ENCODE peak calls at places on chromosomes 3 and 15, in ten cellular contexts. One of them, this sample, is unnamed.

GRCh38 chr15:100809587-100809986 is 70.0 kb upstream of the ALDH1A3 start:
- DNase-seq in spleen: no peak
- DNase-seq in iPS-NIHi11: no peak
- DNase-seq in A172: no peak
- DNase-seq in stimulated activated CD4-positive, alpha-beta T cell treated with anti-CD3 and anti-CD28 coated beads, Interleukin-12 subunit alpha, Interleukin-12 subunit beta, amount 100 ng/mL, for 48 hours: no peak
- DNase-seq in stromal cell of bone marrow: no peak
- DNase-seq in stimulated activated naive B cell treated with anti-CD40 and anti-IgM and Interleukin-4, amounts not matched to agents 10 μg/mL and 1 μg/mL and 100 μg/mL, for 72 hours: no peak
- DNase-seq in CD4-positive, alpha-beta memory T cell: no peak
- DNase-seq in uterus: no peak
- DNase-seq in T-helper 1 cell: no peak
- DNase-seq in this sample: no peak

GRCh38 chr15:77969055-77969454 is 108.5 kb downstream of the TBC1D2B start:
- DNase-seq in spleen: no peak
- DNase-seq in iPS-NIHi11: no peak
- DNase-seq in A172: no peak
- DNase-seq in stimulated activated CD4-positive, alpha-beta T cell treated with anti-CD3 and anti-CD28 coated beads, Interleukin-12 subunit alpha, Interleukin-12 subunit beta, amount 100 ng/mL, for 48 hours: no peak
- DNase-seq in stromal cell of bone marrow: no peak
- DNase-seq in stimulated activated naive B cell treated with anti-CD40 and anti-IgM and Interleukin-4, amounts not matched to agents 10 μg/mL and 1 μg/mL and 100 μg/mL, for 72 hours: no peak
- DNase-seq in CD4-positive, alpha-beta memory T cell: no peak
- DNase-seq in uterus: no peak
- DNase-seq in T-helper 1 cell: no peak
- DNase-seq in this sample: no peak

GRCh38 chr3:43178891-43179366 is 73.0 kb upstream of the POMGNT2 start:
- DNase-seq in spleen: no peak
- DNase-seq in iPS-NIHi11: no peak
- DNase-seq in A172: peak; percentile 65
- DNase-seq in stimulated activated CD4-positive, alpha-beta T cell treated with anti-CD3 and anti-CD28 coated beads, Interleukin-12 subunit alpha, Interleukin-12 subunit beta, amount 100 ng/mL, for 48 hours: no peak
- DNase-seq in stromal cell of bone marrow: no peak
- DNase-seq in stimulated activated naive B cell treated with anti-CD40 and anti-IgM and Interleukin-4, amounts not matched to agents 10 μg/mL and 1 μg/mL and 100 μg/mL, for 72 hours: no peak
- DNase-seq in CD4-positive, alpha-beta memory T cell: no peak
- DNase-seq in uterus: no peak
- DNase-seq in T-helper 1 cell: no peak
- DNase-seq in this sample: no peak

GRCh38 chr3:35322070-35322469 is 317.3 kb upstream of the ARPP21 start:
- DNase-seq in spleen: no peak
- DNase-seq in iPS-NIHi11: no peak
- DNase-seq in A172: peak; percentile 50
- DNase-seq in stimulated activated CD4-positive, alpha-beta T cell treated with anti-CD3 and anti-CD28 coated beads, Interleukin-12 subunit alpha, Interleukin-12 subunit beta, amount 100 ng/mL, for 48 hours: no peak
- DNase-seq in stromal cell of bone marrow: no peak
- DNase-seq in stimulated activated naive B cell treated with anti-CD40 and anti-IgM and Interleukin-4, amounts not matched to agents 10 μg/mL and 1 μg/mL and 100 μg/mL, for 72 hours: no peak
- DNase-seq in CD4-positive, alpha-beta memory T cell: no peak
- DNase-seq in uterus: no peak
- DNase-seq in T-helper 1 cell: no peak
- DNase-seq in this sample: no peak

GRCh38 chr15:61762682-61763081 is 297.6 kb downstream of the VPS13C start:
- DNase-seq in spleen: no peak
- DNase-seq in iPS-NIHi11: no peak
- DNase-seq in A172: no peak
- DNase-seq in stimulated activated CD4-positive, alpha-beta T cell treated with anti-CD3 and anti-CD28 coated beads, Interleukin-12 subunit alpha, Interleukin-12 subunit beta, amount 100 ng/mL, for 48 hours: no peak
- DNase-seq in stromal cell of bone marrow: no peak
- DNase-seq in stimulated activated naive B cell treated with anti-CD40 and anti-IgM and Interleukin-4, amounts not matched to agents 10 μg/mL and 1 μg/mL and 100 μg/mL, for 72 hours: no peak
- DNase-seq in CD4-positive, alpha-beta memory T cell: no peak
- DNase-seq in uterus: no peak
- DNase-seq in T-helper 1 cell: no peak
- DNase-seq in this sample: no peak

GRCh38 chr3:148379763-148380162 is 317.9 kb upstream of the AGTR1 start:
- DNase-seq in spleen: no peak
- DNase-seq in iPS-NIHi11: peak; percentile 49
- DNase-seq in A172: peak; percentile 61
- DNase-seq in stimulated activated CD4-positive, alpha-beta T cell treated with anti-CD3 and anti-CD28 coated beads, Interleukin-12 subunit alpha, Interleukin-12 subunit beta, amount 100 ng/mL, for 48 hours: no peak
- DNase-seq in stromal cell of bone marrow: peak; percentile 54
- DNase-seq in stimulated activated naive B cell treated with anti-CD40 and anti-IgM and Interleukin-4, amounts not matched to agents 10 μg/mL and 1 μg/mL and 100 μg/mL, for 72 hours: no peak
- DNase-seq in CD4-positive, alpha-beta memory T cell: no peak
- DNase-seq in uterus: no peak
- DNase-seq in T-helper 1 cell: no peak
- DNase-seq in this sample: peak; percentile 37

GRCh38 chr3:50204804-50205718 is at the start of gene SLC38A3:
- DNase-seq in spleen: no peak
- DNase-seq in iPS-NIHi11: peak; percentile 97
- DNase-seq in A172: no peak
- DNase-seq in stimulated activated CD4-positive, alpha-beta T cell treated with anti-CD3 and anti-CD28 coated beads, Interleukin-12 subunit alpha, Interleukin-12 subunit beta, amount 100 ng/mL, for 48 hours: no peak
- DNase-seq in stromal cell of bone marrow: no peak
- DNase-seq in stimulated activated naive B cell treated with anti-CD40 and anti-IgM and Interleukin-4, amounts not matched to agents 10 μg/mL and 1 μg/mL and 100 μg/mL, for 72 hours: no peak
- DNase-seq in CD4-positive, alpha-beta memory T cell: peak; percentile 8
- DNase-seq in uterus: no peak
- DNase-seq in T-helper 1 cell: no peak
- DNase-seq in this sample: peak; percentile 84

GRCh38 chr3:49903451-49904424 is at the start of gene MST1R:
- DNase-seq in spleen: peak; percentile 96
- DNase-seq in iPS-NIHi11: peak; percentile 97
- DNase-seq in A172: no peak
- DNase-seq in stimulated activated CD4-positive, alpha-beta T cell treated with anti-CD3 and anti-CD28 coated beads, Interleukin-12 subunit alpha, Interleukin-12 subunit beta, amount 100 ng/mL, for 48 hours: peak; percentile 81
- DNase-seq in stromal cell of bone marrow: no peak
- DNase-seq in stimulated activated naive B cell treated with anti-CD40 and anti-IgM and Interleukin-4, amounts not matched to agents 10 μg/mL and 1 μg/mL and 100 μg/mL, for 72 hours: peak; percentile 64
- DNase-seq in CD4-positive, alpha-beta memory T cell: peak; percentile 84
- DNase-seq in uterus: peak; percentile 71
- DNase-seq in T-helper 1 cell: peak; percentile 78
- DNase-seq in this sample: peak; percentile 59

GRCh38 chr3:108430540-108430939 is 79.9 kb downstream of the MYH15 start:
- DNase-seq in spleen: no peak
- DNase-seq in iPS-NIHi11: no peak
- DNase-seq in A172: no peak
- DNase-seq in stimulated activated CD4-positive, alpha-beta T cell treated with anti-CD3 and anti-CD28 coated beads, Interleukin-12 subunit alpha, Interleukin-12 subunit beta, amount 100 ng/mL, for 48 hours: no peak
- DNase-seq in stromal cell of bone marrow: no peak
- DNase-seq in stimulated activated naive B cell treated with anti-CD40 and anti-IgM and Interleukin-4, amounts not matched to agents 10 μg/mL and 1 μg/mL and 100 μg/mL, for 72 hours: no peak
- DNase-seq in CD4-positive, alpha-beta memory T cell: no peak
- DNase-seq in uterus: no peak
- DNase-seq in T-helper 1 cell: no peak
- DNase-seq in this sample: no peak

GRCh38 chr3:38011111-38011510 is 18.3 kb downstream of the PLCD1 start:
- DNase-seq in spleen: peak; percentile 72
- DNase-seq in iPS-NIHi11: no peak
- DNase-seq in A172: no peak
- DNase-seq in stimulated activated CD4-positive, alpha-beta T cell treated with anti-CD3 and anti-CD28 coated beads, Interleukin-12 subunit alpha, Interleukin-12 subunit beta, amount 100 ng/mL, for 48 hours: no peak
- DNase-seq in stromal cell of bone marrow: no peak
- DNase-seq in stimulated activated naive B cell treated with anti-CD40 and anti-IgM and Interleukin-4, amounts not matched to agents 10 μg/mL and 1 μg/mL and 100 μg/mL, for 72 hours: no peak
- DNase-seq in CD4-positive, alpha-beta memory T cell: no peak
- DNase-seq in uterus: no peak
- DNase-seq in T-helper 1 cell: no peak
- DNase-seq in this sample: no peak

GRCh38 chr3:32586361-32586760 is 15.7 kb upstream of the DYNC1LI1 start:
- DNase-seq in spleen: no peak
- DNase-seq in iPS-NIHi11: no peak
- DNase-seq in A172: no peak
- DNase-seq in stimulated activated CD4-positive, alpha-beta T cell treated with anti-CD3 and anti-CD28 coated beads, Interleukin-12 subunit alpha, Interleukin-12 subunit beta, amount 100 ng/mL, for 48 hours: no peak
- DNase-seq in stromal cell of bone marrow: no peak
- DNase-seq in stimulated activated naive B cell treated with anti-CD40 and anti-IgM and Interleukin-4, amounts not matched to agents 10 μg/mL and 1 μg/mL and 100 μg/mL, for 72 hours: no peak
- DNase-seq in CD4-positive, alpha-beta memory T cell: no peak
- DNase-seq in uterus: no peak
- DNase-seq in T-helper 1 cell: no peak
- DNase-seq in this sample: no peak

GRCh38 chr15:31136016-31136415 is 34.5 kb upstream of the TRPM1 start:
- DNase-seq in spleen: no peak
- DNase-seq in iPS-NIHi11: peak; percentile 55
- DNase-seq in A172: no peak
- DNase-seq in stimulated activated CD4-positive, alpha-beta T cell treated with anti-CD3 and anti-CD28 coated beads, Interleukin-12 subunit alpha, Interleukin-12 subunit beta, amount 100 ng/mL, for 48 hours: no peak
- DNase-seq in stromal cell of bone marrow: no peak
- DNase-seq in stimulated activated naive B cell treated with anti-CD40 and anti-IgM and Interleukin-4, amounts not matched to agents 10 μg/mL and 1 μg/mL and 100 μg/mL, for 72 hours: no peak
- DNase-seq in CD4-positive, alpha-beta memory T cell: no peak
- DNase-seq in uterus: no peak
- DNase-seq in T-helper 1 cell: no peak
- DNase-seq in this sample: peak; percentile 65

GRCh38 chr3:153210116-153210515 is 48.1 kb downstream of the RAP2B start:
- DNase-seq in spleen: no peak
- DNase-seq in iPS-NIHi11: peak; percentile 18
- DNase-seq in A172: peak; percentile 10
- DNase-seq in stimulated activated CD4-positive, alpha-beta T cell treated with anti-CD3 and anti-CD28 coated beads, Interleukin-12 subunit alpha, Interleukin-12 subunit beta, amount 100 ng/mL, for 48 hours: no peak
- DNase-seq in stromal cell of bone marrow: no peak
- DNase-seq in stimulated activated naive B cell treated with anti-CD40 and anti-IgM and Interleukin-4, amounts not matched to agents 10 μg/mL and 1 μg/mL and 100 μg/mL, for 72 hours: no peak
- DNase-seq in CD4-positive, alpha-beta memory T cell: peak; percentile 47
- DNase-seq in uterus: no peak
- DNase-seq in T-helper 1 cell: no peak
- DNase-seq in this sample: no peak

GRCh38 chr3:150238995-150239612 is 169.0 kb upstream of the TSC22D2 start:
- DNase-seq in spleen: no peak
- DNase-seq in iPS-NIHi11: peak; percentile 64
- DNase-seq in A172: peak; percentile 40
- DNase-seq in stimulated activated CD4-positive, alpha-beta T cell treated with anti-CD3 and anti-CD28 coated beads, Interleukin-12 subunit alpha, Interleukin-12 subunit beta, amount 100 ng/mL, for 48 hours: no peak
- DNase-seq in stromal cell of bone marrow: no peak
- DNase-seq in stimulated activated naive B cell treated with anti-CD40 and anti-IgM and Interleukin-4, amounts not matched to agents 10 μg/mL and 1 μg/mL and 100 μg/mL, for 72 hours: no peak
- DNase-seq in CD4-positive, alpha-beta memory T cell: no peak
- DNase-seq in uterus: no peak
- DNase-seq in T-helper 1 cell: no peak
- DNase-seq in this sample: peak; percentile 45

GRCh38 chr3:121998588-121999473 is 23.2 kb downstream of the ILDR1 start:
- DNase-seq in spleen: no peak
- DNase-seq in iPS-NIHi11: no peak
- DNase-seq in A172: no peak
- DNase-seq in stimulated activated CD4-positive, alpha-beta T cell treated with anti-CD3 and anti-CD28 coated beads, Interleukin-12 subunit alpha, Interleukin-12 subunit beta, amount 100 ng/mL, for 48 hours: no peak
- DNase-seq in stromal cell of bone marrow: no peak
- DNase-seq in stimulated activated naive B cell treated with anti-CD40 and anti-IgM and Interleukin-4, amounts not matched to agents 10 μg/mL and 1 μg/mL and 100 μg/mL, for 72 hours: peak; percentile 32
- DNase-seq in CD4-positive, alpha-beta memory T cell: no peak
- DNase-seq in uterus: no peak
- DNase-seq in T-helper 1 cell: no peak
- DNase-seq in this sample: no peak

GRCh38 chr3:177893321-177893720 is 642.9 kb upstream of the KCNMB2 start:
- DNase-seq in spleen: no peak
- DNase-seq in iPS-NIHi11: no peak
- DNase-seq in A172: peak; percentile 1
- DNase-seq in stimulated activated CD4-positive, alpha-beta T cell treated with anti-CD3 and anti-CD28 coated beads, Interleukin-12 subunit alpha, Interleukin-12 subunit beta, amount 100 ng/mL, for 48 hours: no peak
- DNase-seq in stromal cell of bone marrow: no peak
- DNase-seq in stimulated activated naive B cell treated with anti-CD40 and anti-IgM and Interleukin-4, amounts not matched to agents 10 μg/mL and 1 μg/mL and 100 μg/mL, for 72 hours: no peak
- DNase-seq in CD4-positive, alpha-beta memory T cell: no peak
- DNase-seq in uterus: no peak
- DNase-seq in T-helper 1 cell: no peak
- DNase-seq in this sample: peak; percentile 6

GRCh38 chr3:29140706-29141105 is 140.2 kb upstream of the RBMS3 start:
- DNase-seq in spleen: no peak
- DNase-seq in iPS-NIHi11: no peak
- DNase-seq in A172: no peak
- DNase-seq in stimulated activated CD4-positive, alpha-beta T cell treated with anti-CD3 and anti-CD28 coated beads, Interleukin-12 subunit alpha, Interleukin-12 subunit beta, amount 100 ng/mL, for 48 hours: no peak
- DNase-seq in stromal cell of bone marrow: no peak
- DNase-seq in stimulated activated naive B cell treated with anti-CD40 and anti-IgM and Interleukin-4, amounts not matched to agents 10 μg/mL and 1 μg/mL and 100 μg/mL, for 72 hours: no peak
- DNase-seq in CD4-positive, alpha-beta memory T cell: no peak
- DNase-seq in uterus: no peak
- DNase-seq in T-helper 1 cell: no peak
- DNase-seq in this sample: no peak

GRCh38 chr15:31446546-31446945 is 119.9 kb downstream of the KLF13 start:
- DNase-seq in spleen: peak; percentile 35
- DNase-seq in iPS-NIHi11: no peak
- DNase-seq in A172: no peak
- DNase-seq in stimulated activated CD4-positive, alpha-beta T cell treated with anti-CD3 and anti-CD28 coated beads, Interleukin-12 subunit alpha, Interleukin-12 subunit beta, amount 100 ng/mL, for 48 hours: no peak
- DNase-seq in stromal cell of bone marrow: no peak
- DNase-seq in stimulated activated naive B cell treated with anti-CD40 and anti-IgM and Interleukin-4, amounts not matched to agents 10 μg/mL and 1 μg/mL and 100 μg/mL, for 72 hours: no peak
- DNase-seq in CD4-positive, alpha-beta memory T cell: no peak
- DNase-seq in uterus: no peak
- DNase-seq in T-helper 1 cell: no peak
- DNase-seq in this sample: no peak

GRCh38 chr15:29815000-29815704 is 7.1 kb downstream of the TJP1 start:
- DNase-seq in spleen: no peak
- DNase-seq in iPS-NIHi11: no peak
- DNase-seq in A172: no peak
- DNase-seq in stimulated activated CD4-positive, alpha-beta T cell treated with anti-CD3 and anti-CD28 coated beads, Interleukin-12 subunit alpha, Interleukin-12 subunit beta, amount 100 ng/mL, for 48 hours: no peak
- DNase-seq in stromal cell of bone marrow: no peak
- DNase-seq in stimulated activated naive B cell treated with anti-CD40 and anti-IgM and Interleukin-4, amounts not matched to agents 10 μg/mL and 1 μg/mL and 100 μg/mL, for 72 hours: no peak
- DNase-seq in CD4-positive, alpha-beta memory T cell: no peak
- DNase-seq in uterus: no peak
- DNase-seq in T-helper 1 cell: no peak
- DNase-seq in this sample: peak; percentile 9

GRCh38 chr3:15331606-15332404 is 581 bp downstream of the SH3BP5 start:
- DNase-seq in spleen: peak; percentile 91
- DNase-seq in iPS-NIHi11: peak; percentile 19
- DNase-seq in A172: no peak
- DNase-seq in stimulated activated CD4-positive, alpha-beta T cell treated with anti-CD3 and anti-CD28 coated beads, Interleukin-12 subunit alpha, Interleukin-12 subunit beta, amount 100 ng/mL, for 48 hours: peak; percentile 24
- DNase-seq in stromal cell of bone marrow: no peak
- DNase-seq in stimulated activated naive B cell treated with anti-CD40 and anti-IgM and Interleukin-4, amounts not matched to agents 10 μg/mL and 1 μg/mL and 100 μg/mL, for 72 hours: peak; percentile 41
- DNase-seq in CD4-positive, alpha-beta memory T cell: no peak
- DNase-seq in uterus: peak; percentile 55
- DNase-seq in T-helper 1 cell: peak; percentile 30
- DNase-seq in this sample: peak; percentile 25

GRCh38 chr15:74383695-74384565 is 16.5 kb upstream of the CYP11A1 start:
- DNase-seq in spleen: peak; percentile 87
- DNase-seq in iPS-NIHi11: no peak
- DNase-seq in A172: peak; percentile 46
- DNase-seq in stimulated activated CD4-positive, alpha-beta T cell treated with anti-CD3 and anti-CD28 coated beads, Interleukin-12 subunit alpha, Interleukin-12 subunit beta, amount 100 ng/mL, for 48 hours: peak; percentile 62
- DNase-seq in stromal cell of bone marrow: no peak
- DNase-seq in stimulated activated naive B cell treated with anti-CD40 and anti-IgM and Interleukin-4, amounts not matched to agents 10 μg/mL and 1 μg/mL and 100 μg/mL, for 72 hours: peak; percentile 90
- DNase-seq in CD4-positive, alpha-beta memory T cell: no peak
- DNase-seq in uterus: no peak
- DNase-seq in T-helper 1 cell: no peak
- DNase-seq in this sample: no peak

GRCh38 chr3:148074057-148074456 is 623.6 kb upstream of the AGTR1 start:
- DNase-seq in spleen: no peak
- DNase-seq in iPS-NIHi11: no peak
- DNase-seq in A172: no peak
- DNase-seq in stimulated activated CD4-positive, alpha-beta T cell treated with anti-CD3 and anti-CD28 coated beads, Interleukin-12 subunit alpha, Interleukin-12 subunit beta, amount 100 ng/mL, for 48 hours: no peak
- DNase-seq in stromal cell of bone marrow: no peak
- DNase-seq in stimulated activated naive B cell treated with anti-CD40 and anti-IgM and Interleukin-4, amounts not matched to agents 10 μg/mL and 1 μg/mL and 100 μg/mL, for 72 hours: no peak
- DNase-seq in CD4-positive, alpha-beta memory T cell: no peak
- DNase-seq in uterus: no peak
- DNase-seq in T-helper 1 cell: no peak
- DNase-seq in this sample: no peak

GRCh38 chr15:39487180-39487735 is 93.6 kb upstream of the THBS1 start:
- DNase-seq in spleen: no peak
- DNase-seq in iPS-NIHi11: no peak
- DNase-seq in A172: no peak
- DNase-seq in stimulated activated CD4-positive, alpha-beta T cell treated with anti-CD3 and anti-CD28 coated beads, Interleukin-12 subunit alpha, Interleukin-12 subunit beta, amount 100 ng/mL, for 48 hours: no peak
- DNase-seq in stromal cell of bone marrow: no peak
- DNase-seq in stimulated activated naive B cell treated with anti-CD40 and anti-IgM and Interleukin-4, amounts not matched to agents 10 μg/mL and 1 μg/mL and 100 μg/mL, for 72 hours: no peak
- DNase-seq in CD4-positive, alpha-beta memory T cell: no peak
- DNase-seq in uterus: no peak
- DNase-seq in T-helper 1 cell: no peak
- DNase-seq in this sample: no peak

GRCh38 chr15:29568840-29569532 is 253.3 kb downstream of the TJP1 start:
- DNase-seq in spleen: no peak
- DNase-seq in iPS-NIHi11: peak; percentile 63
- DNase-seq in A172: peak; percentile 69
- DNase-seq in stimulated activated CD4-positive, alpha-beta T cell treated with anti-CD3 and anti-CD28 coated beads, Interleukin-12 subunit alpha, Interleukin-12 subunit beta, amount 100 ng/mL, for 48 hours: no peak
- DNase-seq in stromal cell of bone marrow: no peak
- DNase-seq in stimulated activated naive B cell treated with anti-CD40 and anti-IgM and Interleukin-4, amounts not matched to agents 10 μg/mL and 1 μg/mL and 100 μg/mL, for 72 hours: no peak
- DNase-seq in CD4-positive, alpha-beta memory T cell: no peak
- DNase-seq in uterus: no peak
- DNase-seq in T-helper 1 cell: no peak
- DNase-seq in this sample: peak; percentile 23

GRCh38 chr3:160941885-160942494 is 163.2 kb downstream of the B3GALNT1 start:
- DNase-seq in spleen: no peak
- DNase-seq in iPS-NIHi11: peak; percentile 55
- DNase-seq in A172: peak; percentile 71
- DNase-seq in stimulated activated CD4-positive, alpha-beta T cell treated with anti-CD3 and anti-CD28 coated beads, Interleukin-12 subunit alpha, Interleukin-12 subunit beta, amount 100 ng/mL, for 48 hours: peak; percentile 62
- DNase-seq in stromal cell of bone marrow: peak; percentile 50
- DNase-seq in stimulated activated naive B cell treated with anti-CD40 and anti-IgM and Interleukin-4, amounts not matched to agents 10 μg/mL and 1 μg/mL and 100 μg/mL, for 72 hours: peak; percentile 39
- DNase-seq in CD4-positive, alpha-beta memory T cell: peak; percentile 58
- DNase-seq in uterus: peak; percentile 43
- DNase-seq in T-helper 1 cell: peak; percentile 62
- DNase-seq in this sample: peak; percentile 46

GRCh38 chr3:23442598-23443383 is 239.7 kb downstream of the UBE2E2 start:
- DNase-seq in spleen: no peak
- DNase-seq in iPS-NIHi11: peak; percentile 21
- DNase-seq in A172: no peak
- DNase-seq in stimulated activated CD4-positive, alpha-beta T cell treated with anti-CD3 and anti-CD28 coated beads, Interleukin-12 subunit alpha, Interleukin-12 subunit beta, amount 100 ng/mL, for 48 hours: no peak
- DNase-seq in stromal cell of bone marrow: peak; percentile 13
- DNase-seq in stimulated activated naive B cell treated with anti-CD40 and anti-IgM and Interleukin-4, amounts not matched to agents 10 μg/mL and 1 μg/mL and 100 μg/mL, for 72 hours: peak; percentile 23
- DNase-seq in CD4-positive, alpha-beta memory T cell: peak; percentile 8
- DNase-seq in uterus: no peak
- DNase-seq in T-helper 1 cell: no peak
- DNase-seq in this sample: no peak

GRCh38 chr3:26340001-26340400 is 282.6 kb upstream of the LRRC3B start:
- DNase-seq in spleen: no peak
- DNase-seq in iPS-NIHi11: no peak
- DNase-seq in A172: no peak
- DNase-seq in stimulated activated CD4-positive, alpha-beta T cell treated with anti-CD3 and anti-CD28 coated beads, Interleukin-12 subunit alpha, Interleukin-12 subunit beta, amount 100 ng/mL, for 48 hours: no peak
- DNase-seq in stromal cell of bone marrow: no peak
- DNase-seq in stimulated activated naive B cell treated with anti-CD40 and anti-IgM and Interleukin-4, amounts not matched to agents 10 μg/mL and 1 μg/mL and 100 μg/mL, for 72 hours: no peak
- DNase-seq in CD4-positive, alpha-beta memory T cell: no peak
- DNase-seq in uterus: no peak
- DNase-seq in T-helper 1 cell: no peak
- DNase-seq in this sample: no peak

GRCh38 chr3:113212155-113212844 is 943 bp downstream of the BOC start:
- DNase-seq in spleen: no peak
- DNase-seq in iPS-NIHi11: no peak
- DNase-seq in A172: no peak
- DNase-seq in stimulated activated CD4-positive, alpha-beta T cell treated with anti-CD3 and anti-CD28 coated beads, Interleukin-12 subunit alpha, Interleukin-12 subunit beta, amount 100 ng/mL, for 48 hours: no peak
- DNase-seq in stromal cell of bone marrow: no peak
- DNase-seq in stimulated activated naive B cell treated with anti-CD40 and anti-IgM and Interleukin-4, amounts not matched to agents 10 μg/mL and 1 μg/mL and 100 μg/mL, for 72 hours: no peak
- DNase-seq in CD4-positive, alpha-beta memory T cell: no peak
- DNase-seq in uterus: peak; percentile 46
- DNase-seq in T-helper 1 cell: no peak
- DNase-seq in this sample: no peak